ENCODE peak calls at places on chromosome 4, in eight cellular contexts. J is islet precursor cell; H is stimulated activated CD4-positive, alpha-beta T cell treated with anti-CD3 and anti-CD28 coated beads, Interleukin-2, amount 100 ng/mL, for 48 hours; L is mucosa of gallbladder; W is CD8-positive, alpha-beta T cell; V is T-cell; U is ascending aorta; P is B cell. O is an unnamed sample.

GRCh38 chr4:17680985-17681920 is 66.8 kb downstream of the MED28 start:
- DNase-seq in V (no peak), J (no peak), H (no peak), L (no peak), W (no peak), U (no peak), P (no peak), O (no peak)

GRCh38 chr4:101345271-101345595 is 2.1 kb downstream of the PPP3CA start:
- DNase-seq in L (no peak), J (peak), V (no peak), U (no peak), P (no peak), H (no peak), W (peak), O (no peak)

GRCh38 chr4:67542076-67542475 is 3.2 kb downstream of the CENPC start:
- DNase-seq in V (no peak), W (no peak), P (no peak), L (no peak), J (no peak), U (no peak), H (no peak), O (no peak)

GRCh38 chr4:142663828-142664227 is 182.3 kb downstream of the INPP4B start:
- DNase-seq in H (no peak), W (no peak), V (no peak), J (no peak), P (no peak), L (no peak), U (no peak), O (no peak)

GRCh38 chr4:2792711-2793577 is at the start of gene SH3BP2:
- DNase-seq in U (no peak), W (peak), J (peak), H (peak), L (peak), P (peak), V (no peak), O (peak)

GRCh38 chr4:120517966-120518365 is 404.6 kb downstream of the PRDM5 start:
- DNase-seq in P (no peak), H (no peak), W (no peak), J (peak), U (no peak), L (peak), V (no peak), O (no peak)

GRCh38 chr4:63620271-63620670 is 789.0 kb downstream of the TECRL start:
- DNase-seq in V (no peak), L (no peak), W (no peak), H (no peak), P (no peak), J (no peak), U (no peak), O (no peak)

GRCh38 chr4:67531349-67531748 is 14.0 kb downstream of the CENPC start:
- DNase-seq in P (no peak), J (no peak), U (no peak), W (no peak), H (no peak), L (no peak), V (no peak), O (no peak)

GRCh38 chr4:118732591-118733330 is 47.6 kb downstream of the METTL14 start:
- DNase-seq in U (no peak), H (no peak), J (no peak), L (no peak), V (no peak), P (no peak), W (no peak), O (no peak)

GRCh38 chr4:163865010-163865409 is 370.5 kb downstream of the TMA16 start:
- DNase-seq in W (no peak), H (no peak), P (no peak), L (no peak), J (no peak), U (no peak), V (no peak), O (no peak)

GRCh38 chr4:134201216-134202098 is at the start of gene PABPC4L:
- DNase-seq in J (peak), P (no peak), W (no peak), V (no peak), L (no peak), H (no peak), U (no peak), O (no peak)

GRCh38 chr4:22573198-22573597 is 57.3 kb upstream of the ADGRA3 start:
- DNase-seq in U (no peak), P (no peak), J (no peak), W (no peak), H (no peak), V (no peak), L (peak), O (no peak)

GRCh38 chr4:38868055-38868965 is 704 bp downstream of the FAM114A1 start:
- DNase-seq in L (peak), W (no peak), H (no peak), U (no peak), V (no peak), P (no peak), J (peak), O (peak)

GRCh38 chr4:1583051-1583785 is 100.9 kb downstream of the FAM53A start:
- DNase-seq in J (no peak), U (no peak), H (no peak), V (no peak), W (no peak), P (no peak), L (no peak), O (no peak)

GRCh38 chr4:187608001-187608421 is 387.6 kb upstream of the ZFP42 start:
- DNase-seq in L (no peak), H (no peak), U (no peak), J (no peak), W (no peak), P (no peak), V (no peak), O (no peak)

GRCh38 chr4:176150283-176150682 is 45.1 kb downstream of the SPATA4 start:
- DNase-seq in V (no peak), U (no peak), P (no peak), W (no peak), L (no peak), J (no peak), H (no peak), O (no peak)

GRCh38 chr4:76011018-76011670 is 3.8 kb upstream of the CXCL9 start:
- DNase-seq in U (no peak), J (no peak), H (no peak), W (no peak), P (no peak), L (no peak), V (no peak), O (no peak)

GRCh38 chr4:62210521-62210920 is 1010.4 kb downstream of the ADGRL3 start:
- DNase-seq in W (no peak), P (no peak), U (no peak), V (no peak), L (no peak), H (no peak), J (no peak), O (no peak)

GRCh38 chr4:42460043-42460442 is 62.8 kb downstream of the SHISA3 start:
- DNase-seq in J (no peak), H (no peak), L (no peak), P (no peak), V (no peak), W (no peak), U (no peak), O (no peak)

GRCh38 chr4:1291091-1291490 is 1.4 kb downstream of the MAEA start:
- DNase-seq in H (no peak), V (no peak), P (no peak), W (no peak), L (no peak), U (no peak), J (no peak), O (no peak)

GRCh38 chr4:173195132-173195531 is 26.5 kb downstream of the GALNT7 start:
- DNase-seq in W (no peak), L (no peak), J (no peak), P (no peak), V (no peak), U (no peak), H (no peak), O (no peak)

GRCh38 chr4:1236103-1236641 is 12.8 kb downstream of the CTBP1 start:
- DNase-seq in L (no peak), V (no peak), P (no peak), H (no peak), U (peak), J (no peak), W (no peak), O (peak)